ENCODE peak calls at places on chromosome 5, in seven cellular contexts. I is ELR; Q is SK-N-DZ; L is renal cortical epithelial cell; N is A549; J is stimulated activated naive CD4-positive, alpha-beta T cell; Z is Panc1. C is an unnamed sample.

GRCh38 chr5:115306011-115306530 is 9.6 kb upstream of the CCDC112 start:
- DNase-seq in Q (no peak), Z (no peak), J (no peak), I (no peak), L (peak; percentile 25), N (no peak), C (no peak)

GRCh38 chr5:51053361-51053760 is 329.9 kb upstream of the ISL1 start:
- DNase-seq in N (no peak), J (no peak), L (no peak), I (no peak), Q (no peak), Z (no peak), C (no peak)

GRCh38 chr5:34577267-34577666 is 78.9 kb upstream of the RAI14 start:
- DNase-seq in J (no peak), Q (no peak), I (no peak), N (no peak), L (no peak), Z (no peak), C (no peak)

GRCh38 chr5:71621268-71621667 is 34.1 kb downstream of the MCCC2 start:
- DNase-seq in J (no peak), Z (no peak), Q (no peak), L (no peak), I (no peak), N (no peak), C (no peak)

GRCh38 chr5:112228672-112229071 is 190.4 kb downstream of the EPB41L4A start:
- DNase-seq in Q (no peak), Z (no peak), L (peak; percentile 95), J (no peak), I (no peak), N (peak; percentile 73), C (no peak)

GRCh38 chr5:179779826-179780225 is 14.0 kb upstream of the LTC4S start:
- DNase-seq in L (no peak), J (no peak), N (no peak), Z (no peak), Q (no peak), I (no peak), C (no peak)

GRCh38 chr5:66554211-66554610 is 42.0 kb upstream of the MAST4 start:
- DNase-seq in Q (no peak), Z (no peak), J (no peak), I (peak; percentile 78), N (no peak), L (peak; percentile 87), C (no peak)

GRCh38 chr5:148248894-148249293 is 10.6 kb downstream of the MARCOL start:
- DNase-seq in Q (no peak), J (no peak), N (no peak), L (peak; percentile 53), I (no peak), Z (no peak), C (no peak)

GRCh38 chr5:123610665-123611406 is 98.9 kb downstream of the CSNK1G3 start:
- DNase-seq in Z (peak; percentile 55), J (peak; percentile 20), I (peak; percentile 72), N (peak; percentile 15), L (peak; percentile 82), Q (peak; percentile 55), C (peak; percentile 72)

GRCh38 chr5:115098041-115098702 is 71.5 kb downstream of the TRIM36 start:
- DNase-seq in Z (peak; percentile 28), J (peak; percentile 4), Q (peak; percentile 49), L (peak; percentile 51), I (peak; percentile 70), N (peak; percentile 44), C (peak; percentile 80)

GRCh38 chr5:99543841-99544240 is 615.0 kb upstream of the CHD1 start:
- DNase-seq in L (peak; percentile 11), N (no peak), Q (no peak), I (no peak), Z (no peak), J (no peak), C (no peak)

GRCh38 chr5:167816354-167816753 is 475.1 kb upstream of the WWC1 start:
- DNase-seq in Q (no peak), L (no peak), I (peak; percentile 18), J (no peak), Z (no peak), N (no peak), C (peak; percentile 98)

GRCh38 chr5:10684303-10685086 is 76.5 kb downstream of the DAP start:
- DNase-seq in Q (no peak), Z (no peak), N (no peak), I (no peak), J (no peak), L (no peak), C (no peak)

GRCh38 chr5:96934291-96934694 is 1.6 kb upstream of the LNPEP start:
- DNase-seq in I (peak; percentile 49), J (no peak), N (no peak), Z (no peak), Q (no peak), L (peak; percentile 45), C (no peak)

GRCh38 chr5:136051486-136052220 is 22.9 kb downstream of the TGFBI start:
- DNase-seq in Q (no peak), L (no peak), N (no peak), J (no peak), Z (no peak), I (no peak), C (no peak)

GRCh38 chr5:179680014-179680779 is 637 bp downstream of the CBY3 start:
- DNase-seq in Q (no peak), I (no peak), Z (no peak), N (no peak), J (no peak), L (no peak), C (no peak)

GRCh38 chr5:31479706-31480105 is 52.2 kb downstream of the DROSHA start:
- DNase-seq in I (no peak), N (no peak), Q (no peak), Z (no peak), J (no peak), L (no peak), C (no peak)